ENCODE peak calls at places on chromosomes 3 and 15, in nine cellular contexts. One of them, this sample, is unnamed.

GRCh38 chr3:172546105-172546504 is 22.9 kb upstream of the TNFSF10 start:
- DNase-seq in tibial artery: no peak
- DNase-seq in neuronal stem cell: no peak
- DNase-seq in heart right ventricle: no peak
- DNase-seq in choroid plexus epithelial cell: peak
- DNase-seq in mucosa of descending colon: no peak
- DNase-seq in heart left ventricle: no peak
- DNase-seq in CD8-positive, alpha-beta memory T cell: no peak
- DNase-seq in AG04450: no peak
- DNase-seq in this sample: no peak

GRCh38 chr15:40769310-40770146 is at the start of gene C15orf62:
- DNase-seq in tibial artery: peak
- DNase-seq in neuronal stem cell: no peak
- DNase-seq in heart right ventricle: no peak
- DNase-seq in choroid plexus epithelial cell: peak
- DNase-seq in mucosa of descending colon: peak
- DNase-seq in heart left ventricle: no peak
- DNase-seq in CD8-positive, alpha-beta memory T cell: peak
- DNase-seq in AG04450: no peak
- DNase-seq in this sample: peak

GRCh38 chr3:157464283-157464682 is 27.6 kb downstream of the PTX3 start:
- DNase-seq in tibial artery: no peak
- DNase-seq in neuronal stem cell: no peak
- DNase-seq in heart right ventricle: no peak
- DNase-seq in choroid plexus epithelial cell: peak
- DNase-seq in mucosa of descending colon: no peak
- DNase-seq in heart left ventricle: no peak
- DNase-seq in CD8-positive, alpha-beta memory T cell: no peak
- DNase-seq in AG04450: peak
- DNase-seq in this sample: peak

GRCh38 chr3:196813903-196814302 is 53.8 kb upstream of the SENP5 start:
- DNase-seq in tibial artery: no peak
- DNase-seq in neuronal stem cell: no peak
- DNase-seq in heart right ventricle: no peak
- DNase-seq in choroid plexus epithelial cell: peak
- DNase-seq in mucosa of descending colon: no peak
- DNase-seq in heart left ventricle: no peak
- DNase-seq in CD8-positive, alpha-beta memory T cell: no peak
- DNase-seq in AG04450: no peak
- DNase-seq in this sample: peak

GRCh38 chr3:98454929-98455328 is 8.1 kb upstream of the OR5K1 start:
- DNase-seq in tibial artery: no peak
- DNase-seq in neuronal stem cell: no peak
- DNase-seq in heart right ventricle: no peak
- DNase-seq in choroid plexus epithelial cell: no peak
- DNase-seq in mucosa of descending colon: no peak
- DNase-seq in heart left ventricle: no peak
- DNase-seq in CD8-positive, alpha-beta memory T cell: no peak
- DNase-seq in AG04450: no peak
- DNase-seq in this sample: no peak

GRCh38 chr3:174101244-174101643 is 703.7 kb downstream of the NLGN1 start:
- DNase-seq in tibial artery: no peak
- DNase-seq in neuronal stem cell: no peak
- DNase-seq in heart right ventricle: no peak
- DNase-seq in choroid plexus epithelial cell: no peak
- DNase-seq in mucosa of descending colon: no peak
- DNase-seq in heart left ventricle: no peak
- DNase-seq in CD8-positive, alpha-beta memory T cell: no peak
- DNase-seq in AG04450: no peak
- DNase-seq in this sample: peak

GRCh38 chr15:33112541-33113105 is 81.9 kb downstream of the FMN1 start:
- DNase-seq in tibial artery: no peak
- DNase-seq in neuronal stem cell: no peak
- DNase-seq in heart right ventricle: no peak
- DNase-seq in choroid plexus epithelial cell: no peak
- DNase-seq in mucosa of descending colon: no peak
- DNase-seq in heart left ventricle: no peak
- DNase-seq in CD8-positive, alpha-beta memory T cell: no peak
- DNase-seq in AG04450: no peak
- DNase-seq in this sample: no peak

GRCh38 chr15:82862886-82863285 is 53.5 kb downstream of the WHAMM start:
- DNase-seq in tibial artery: no peak
- DNase-seq in neuronal stem cell: no peak
- DNase-seq in heart right ventricle: no peak
- DNase-seq in choroid plexus epithelial cell: no peak
- DNase-seq in mucosa of descending colon: no peak
- DNase-seq in heart left ventricle: no peak
- DNase-seq in CD8-positive, alpha-beta memory T cell: no peak
- DNase-seq in AG04450: no peak
- DNase-seq in this sample: no peak

GRCh38 chr15:36332896-36333295 is 246.5 kb upstream of the CDIN1 start:
- DNase-seq in tibial artery: no peak
- DNase-seq in neuronal stem cell: no peak
- DNase-seq in heart right ventricle: no peak
- DNase-seq in choroid plexus epithelial cell: no peak
- DNase-seq in mucosa of descending colon: no peak
- DNase-seq in heart left ventricle: no peak
- DNase-seq in CD8-positive, alpha-beta memory T cell: no peak
- DNase-seq in AG04450: no peak
- DNase-seq in this sample: no peak

GRCh38 chr3:66466606-66467270 is 34.1 kb downstream of the LRIG1 start:
- DNase-seq in tibial artery: no peak
- DNase-seq in neuronal stem cell: no peak
- DNase-seq in heart right ventricle: no peak
- DNase-seq in choroid plexus epithelial cell: no peak
- DNase-seq in mucosa of descending colon: no peak
- DNase-seq in heart left ventricle: no peak
- DNase-seq in CD8-positive, alpha-beta memory T cell: no peak
- DNase-seq in AG04450: no peak
- DNase-seq in this sample: no peak

GRCh38 chr3:11690863-11691833 is 47.4 kb upstream of the VGLL4 start:
- DNase-seq in tibial artery: no peak
- DNase-seq in neuronal stem cell: no peak
- DNase-seq in heart right ventricle: no peak
- DNase-seq in choroid plexus epithelial cell: peak
- DNase-seq in mucosa of descending colon: no peak
- DNase-seq in heart left ventricle: no peak
- DNase-seq in CD8-positive, alpha-beta memory T cell: no peak
- DNase-seq in AG04450: no peak
- DNase-seq in this sample: peak

GRCh38 chr3:153572654-153573053 is 410.6 kb downstream of the RAP2B start:
- DNase-seq in tibial artery: no peak
- DNase-seq in neuronal stem cell: no peak
- DNase-seq in heart right ventricle: no peak
- DNase-seq in choroid plexus epithelial cell: no peak
- DNase-seq in mucosa of descending colon: no peak
- DNase-seq in heart left ventricle: no peak
- DNase-seq in CD8-positive, alpha-beta memory T cell: no peak
- DNase-seq in AG04450: no peak
- DNase-seq in this sample: no peak
- H3K4me3 ChIP-seq in tibial artery: no peak
- H3K4me3 ChIP-seq in neuronal stem cell: no peak
- H3K4me3 ChIP-seq in heart right ventricle: no peak
- H3K4me3 ChIP-seq in choroid plexus epithelial cell: no peak
- H3K4me3 ChIP-seq in mucosa of descending colon: no peak
- H3K4me3 ChIP-seq in heart left ventricle: no peak
- H3K4me3 ChIP-seq in CD8-positive, alpha-beta memory T cell: no peak
- H3K4me3 ChIP-seq in AG04450: no peak
- H3K4me3 ChIP-seq in this sample: no peak

GRCh38 chr3:33577588-33577987 is 137.4 kb upstream of the UBP1 start:
- DNase-seq in tibial artery: no peak
- DNase-seq in neuronal stem cell: peak
- DNase-seq in heart right ventricle: no peak
- DNase-seq in choroid plexus epithelial cell: no peak
- DNase-seq in mucosa of descending colon: no peak
- DNase-seq in heart left ventricle: no peak
- DNase-seq in CD8-positive, alpha-beta memory T cell: no peak
- DNase-seq in AG04450: no peak
- DNase-seq in this sample: no peak
- H3K4me3 ChIP-seq in tibial artery: no peak
- H3K4me3 ChIP-seq in neuronal stem cell: no peak
- H3K4me3 ChIP-seq in heart right ventricle: no peak
- H3K4me3 ChIP-seq in choroid plexus epithelial cell: no peak
- H3K4me3 ChIP-seq in mucosa of descending colon: no peak
- H3K4me3 ChIP-seq in heart left ventricle: no peak
- H3K4me3 ChIP-seq in CD8-positive, alpha-beta memory T cell: no peak
- H3K4me3 ChIP-seq in AG04450: no peak
- H3K4me3 ChIP-seq in this sample: no peak

GRCh38 chr3:141241248-141242034 is 9.8 kb downstream of the PXYLP1 start:
- DNase-seq in tibial artery: peak
- DNase-seq in neuronal stem cell: no peak
- DNase-seq in heart right ventricle: peak
- DNase-seq in choroid plexus epithelial cell: no peak
- DNase-seq in mucosa of descending colon: no peak
- DNase-seq in heart left ventricle: peak
- DNase-seq in CD8-positive, alpha-beta memory T cell: no peak
- DNase-seq in AG04450: no peak
- DNase-seq in this sample: peak

GRCh38 chr3:141242035-141242721 is 10.6 kb downstream of the PXYLP1 start:
- DNase-seq in tibial artery: no peak
- DNase-seq in neuronal stem cell: no peak
- DNase-seq in heart right ventricle: no peak
- DNase-seq in choroid plexus epithelial cell: no peak
- DNase-seq in mucosa of descending colon: no peak
- DNase-seq in heart left ventricle: peak
- DNase-seq in CD8-positive, alpha-beta memory T cell: no peak
- DNase-seq in AG04450: no peak
- DNase-seq in this sample: no peak

GRCh38 chr3:141240290-141241247 is 8.9 kb downstream of the PXYLP1 start:
- DNase-seq in tibial artery: no peak
- DNase-seq in neuronal stem cell: no peak
- DNase-seq in heart right ventricle: no peak
- DNase-seq in choroid plexus epithelial cell: peak
- DNase-seq in mucosa of descending colon: no peak
- DNase-seq in heart left ventricle: no peak
- DNase-seq in CD8-positive, alpha-beta memory T cell: no peak
- DNase-seq in AG04450: no peak
- DNase-seq in this sample: peak

GRCh38 chr3:141243295-141243707 is 11.7 kb downstream of the PXYLP1 start:
- DNase-seq in tibial artery: no peak
- DNase-seq in neuronal stem cell: no peak
- DNase-seq in heart right ventricle: no peak
- DNase-seq in choroid plexus epithelial cell: peak
- DNase-seq in mucosa of descending colon: no peak
- DNase-seq in heart left ventricle: no peak
- DNase-seq in CD8-positive, alpha-beta memory T cell: peak
- DNase-seq in AG04450: no peak
- DNase-seq in this sample: peak

DNA sequence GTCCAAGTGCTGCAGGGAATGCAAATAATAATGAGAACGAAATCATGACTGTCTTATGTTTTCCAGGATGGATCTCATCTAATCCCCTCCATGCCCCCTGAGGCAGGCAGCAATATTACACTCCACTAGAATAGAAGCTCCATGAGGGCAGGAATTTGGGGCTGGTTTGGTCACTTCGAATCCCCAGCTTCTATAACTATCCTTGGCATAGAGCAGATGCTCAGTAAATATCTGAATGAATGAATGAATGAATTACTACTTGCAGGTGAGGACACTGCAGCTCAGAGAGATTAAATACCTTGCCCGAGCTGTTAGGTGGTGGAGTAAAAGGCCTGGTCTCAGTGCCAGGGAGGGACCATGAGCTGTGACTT is 11.1 kb downstream of the PXYLP1 start:
- DNase-seq in tibial artery: no peak
- DNase-seq in neuronal stem cell: no peak
- DNase-seq in heart right ventricle: no peak
- DNase-seq in choroid plexus epithelial cell: no peak
- DNase-seq in mucosa of descending colon: no peak
- DNase-seq in heart left ventricle: no peak
- DNase-seq in CD8-positive, alpha-beta memory T cell: no peak
- DNase-seq in AG04450: no peak
- DNase-seq in this sample: no peak
- H3K4me3 ChIP-seq in tibial artery: no peak
- H3K4me3 ChIP-seq in neuronal stem cell: no peak
- H3K4me3 ChIP-seq in heart right ventricle: no peak
- H3K4me3 ChIP-seq in choroid plexus epithelial cell: no peak
- H3K4me3 ChIP-seq in mucosa of descending colon: no peak
- H3K4me3 ChIP-seq in heart left ventricle: no peak
- H3K4me3 ChIP-seq in CD8-positive, alpha-beta memory T cell: peak
- H3K4me3 ChIP-seq in AG04450: no peak
- H3K4me3 ChIP-seq in this sample: no peak

GRCh38 chr15:53193149-53193548 is 403.0 kb upstream of the ONECUT1 start:
- DNase-seq in tibial artery: no peak
- DNase-seq in neuronal stem cell: peak
- DNase-seq in heart right ventricle: no peak
- DNase-seq in choroid plexus epithelial cell: peak
- DNase-seq in mucosa of descending colon: no peak
- DNase-seq in heart left ventricle: no peak
- DNase-seq in CD8-positive, alpha-beta memory T cell: no peak
- DNase-seq in AG04450: no peak
- DNase-seq in this sample: peak

GRCh38 chr15:53196235-53196634 is 406.1 kb upstream of the ONECUT1 start:
- DNase-seq in tibial artery: no peak
- DNase-seq in neuronal stem cell: peak
- DNase-seq in heart right ventricle: no peak
- DNase-seq in choroid plexus epithelial cell: no peak
- DNase-seq in mucosa of descending colon: no peak
- DNase-seq in heart left ventricle: no peak
- DNase-seq in CD8-positive, alpha-beta memory T cell: no peak
- DNase-seq in AG04450: no peak
- DNase-seq in this sample: no peak

GRCh38 chr15:53202876-53203275 is 412.7 kb upstream of the ONECUT1 start:
- DNase-seq in tibial artery: no peak
- DNase-seq in neuronal stem cell: no peak
- DNase-seq in heart right ventricle: no peak
- DNase-seq in choroid plexus epithelial cell: no peak
- DNase-seq in mucosa of descending colon: no peak
- DNase-seq in heart left ventricle: no peak
- DNase-seq in CD8-positive, alpha-beta memory T cell: no peak
- DNase-seq in AG04450: no peak
- DNase-seq in this sample: no peak

DNA sequence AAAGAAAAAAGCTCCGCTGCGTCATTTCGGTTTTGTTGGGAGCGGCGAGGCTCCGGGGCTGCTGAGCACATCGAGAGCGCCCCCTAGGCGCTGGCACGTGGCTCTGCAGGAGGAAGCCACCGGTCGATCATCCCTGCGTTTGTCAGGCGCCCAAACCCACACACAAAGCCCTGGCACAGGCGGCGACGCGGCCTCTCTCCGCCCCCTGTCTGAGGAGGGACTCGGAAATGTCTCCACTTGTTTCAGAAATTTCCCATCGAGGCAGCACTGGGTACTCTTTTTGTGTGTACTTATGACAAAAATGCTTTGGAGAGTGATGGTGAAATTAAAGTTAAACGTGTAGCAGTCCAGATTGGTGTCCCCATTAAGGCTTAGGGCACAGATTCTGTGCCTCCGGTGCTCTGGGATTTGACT is 407.3 kb upstream of the ONECUT1 start:
- DNase-seq in tibial artery: no peak
- DNase-seq in neuronal stem cell: peak
- DNase-seq in heart right ventricle: peak
- DNase-seq in choroid plexus epithelial cell: peak
- DNase-seq in mucosa of descending colon: peak
- DNase-seq in heart left ventricle: peak
- DNase-seq in CD8-positive, alpha-beta memory T cell: peak
- DNase-seq in AG04450: no peak
- DNase-seq in this sample: peak
- H3K4me3 ChIP-seq in tibial artery: peak
- H3K4me3 ChIP-seq in neuronal stem cell: no peak
- H3K4me3 ChIP-seq in heart right ventricle: no peak
- H3K4me3 ChIP-seq in choroid plexus epithelial cell: no peak
- H3K4me3 ChIP-seq in mucosa of descending colon: no peak
- H3K4me3 ChIP-seq in heart left ventricle: no peak
- H3K4me3 ChIP-seq in CD8-positive, alpha-beta memory T cell: no peak
- H3K4me3 ChIP-seq in AG04450: no peak
- H3K4me3 ChIP-seq in this sample: no peak

GRCh38 chr15:89018235-89018634 is 70.0 kb upstream of the ABHD2 start:
- DNase-seq in tibial artery: peak
- DNase-seq in neuronal stem cell: no peak
- DNase-seq in heart right ventricle: peak
- DNase-seq in choroid plexus epithelial cell: peak
- DNase-seq in mucosa of descending colon: no peak
- DNase-seq in heart left ventricle: peak
- DNase-seq in CD8-positive, alpha-beta memory T cell: no peak
- DNase-seq in AG04450: no peak
- DNase-seq in this sample: no peak
- H3K4me3 ChIP-seq in tibial artery: peak
- H3K4me3 ChIP-seq in neuronal stem cell: no peak
- H3K4me3 ChIP-seq in heart right ventricle: peak
- H3K4me3 ChIP-seq in choroid plexus epithelial cell: no peak
- H3K4me3 ChIP-seq in mucosa of descending colon: no peak
- H3K4me3 ChIP-seq in heart left ventricle: no peak
- H3K4me3 ChIP-seq in CD8-positive, alpha-beta memory T cell: no peak
- H3K4me3 ChIP-seq in AG04450: no peak
- H3K4me3 ChIP-seq in this sample: no peak

This sample was measured in astrocyte.